ENCODE peak calls at places on chromosomes 4 and X, in ten cellular contexts. C is mammary epithelial cell, N is esophagus squamous epithelium, P is astrocyte, S is tibial artery, O is pancreas, Y is cardiac muscle cell, Z is upper lobe of right lung, D is aorta, H is sigmoid colon. A is an unnamed sample. For H3K27me3, the result is how much of the 10 kb centered on the place peaks cover.

GRCh38 chrX:53831662-53832635 is 145.4 kb upstream of the HUWE1 start:
- DNase-seq in H (no peak), Z (no peak), P (peak), Y (peak), D (no peak), C (peak), N (no peak), O (peak), S (no peak), A (no peak)

GRCh38 chrX:129006491-129006890 is 516.8 kb downstream of the SMARCA1 start:
- DNase-seq in H (no peak), S (no peak), O (no peak), Y (no peak), C (no peak), P (no peak), N (no peak), D (no peak), Z (no peak), A (no peak)

GRCh38 chr4:140049924-140050681 is 103.9 kb downstream of the MAML3 start:
- DNase-seq in Z (no peak), C (no peak), H (no peak), D (no peak), P (peak), N (no peak), S (no peak), O (no peak), Y (peak), A (no peak)

GRCh38 chr4:84578540-84579409 is 4.2 kb upstream of the CDS1 start:
- DNase-seq in P (peak), C (peak), Z (no peak), D (no peak), O (peak), S (no peak), H (no peak), Y (peak), N (no peak), A (no peak)

GRCh38 chr4:123699823-123700822 is 303.5 kb downstream of the SPRY1 start:
- DNase-seq in P (peak), O (no peak), S (no peak), C (peak), N (no peak), Y (peak), D (no peak), H (no peak), Z (no peak), A (no peak)

GRCh38 chrX:48894891-48895290 is 2.7 kb downstream of the TIMM17B start:
- DNase-seq in Y (no peak), O (no peak), N (no peak), P (no peak), Z (no peak), D (peak), S (no peak), H (no peak), C (no peak), A (no peak)

GRCh38 chr4:54392459-54392858 is 163.4 kb downstream of the PDGFRA start:
- DNase-seq in D (no peak), P (no peak), Z (no peak), N (no peak), O (no peak), C (peak), Y (peak), S (no peak), H (no peak), A (no peak)

GRCh38 chr4:94507281-94507680 is 55.5 kb downstream of the PDLIM5 start:
- DNase-seq in Z (no peak), C (peak), Y (no peak), S (no peak), N (no peak), H (no peak), P (no peak), D (no peak), O (no peak), A (no peak)

GRCh38 chrX:153598541-153599191 is at the start of gene CCNQ:
- DNase-seq in C (peak), D (no peak), Y (peak), H (no peak), O (no peak), N (no peak), P (no peak), S (no peak), Z (peak), A (peak)

GRCh38 chrX:45571453-45571852 is 370.8 kb upstream of the DIPK2B start:
- DNase-seq in H (no peak), S (no peak), O (no peak), C (no peak), Z (no peak), P (no peak), Y (no peak), N (no peak), D (no peak), A (no peak)

GRCh38 chrX:108186811-108187210 is 95.2 kb downstream of the ATG4A start:
- DNase-seq in Z (no peak), N (no peak), D (no peak), P (peak), C (peak), H (no peak), Y (peak), S (no peak), O (no peak), A (no peak)

GRCh38 chr4:102606846-102607440 is 105.8 kb downstream of the NFKB1 start:
- DNase-seq in D (no peak), Y (no peak), Z (no peak), P (no peak), C (no peak), N (no peak), O (peak), S (no peak), H (no peak), A (peak)

GRCh38 chrX:141341341-141341740 is 99.0 kb upstream of the SPANXC start:
- DNase-seq in D (peak), S (no peak), H (no peak), N (no peak), O (no peak), P (peak), C (peak), Z (no peak), Y (peak), A (no peak)

GRCh38 chr4:8607603-8608481 is 15.3 kb downstream of the CPZ start:
- DNase-seq in H (no peak), O (peak), Y (peak), P (no peak), C (no peak), Z (no peak), S (no peak), D (no peak), N (no peak), A (no peak)

GRCh38 chr4:80594696-80595095 is 259.2 kb downstream of the CFAP299 start:
- DNase-seq in N (no peak), H (no peak), C (no peak), P (no peak), O (no peak), Y (no peak), S (no peak), D (no peak), Z (no peak), A (no peak)

GRCh38 chrX:36534900-36535299 is 473.3 kb upstream of the FAM47C start:
- DNase-seq in S (no peak), N (no peak), P (no peak), O (no peak), D (no peak), C (no peak), Z (no peak), H (no peak), Y (no peak), A (no peak)

GRCh38 chr4:743463-744211 is 38.0 kb downstream of the PCGF3 start:
- DNase-seq in N (no peak), S (no peak), Y (no peak), Z (peak), D (no peak), H (no peak), O (no peak), P (no peak), C (no peak), A (no peak)

GRCh38 chrX:39144965-39145364 is 343.7 kb downstream of the MID1IP1 start:
- DNase-seq in Y (no peak), O (no peak), C (no peak), Z (no peak), N (no peak), P (no peak), D (no peak), S (no peak), H (no peak), A (peak)

GRCh38 chrX:133229361-133229760 is 11.2 kb upstream of the TFDP3 start:
- DNase-seq in C (peak), O (no peak), D (no peak), N (no peak), Y (no peak), Z (no peak), S (no peak), H (no peak), P (peak), A (no peak)

GRCh38 chr4:124085561-124086180 is 626.9 kb downstream of the ANKRD50 start:
- DNase-seq in N (no peak), H (no peak), Z (no peak), O (no peak), D (no peak), Y (peak), P (peak), S (no peak), C (no peak), A (no peak)

GRCh38 chr4:39699676-39700409 is 1.9 kb downstream of the UBE2K start:
- DNase-seq in O (no peak), H (no peak), S (no peak), P (peak), Z (no peak), Y (peak), N (no peak), C (peak), D (no peak), A (no peak)

GRCh38 chr4:78217557-78217956 is 160.4 kb downstream of the FRAS1 start:
- DNase-seq in H (no peak), P (no peak), C (no peak), D (no peak), S (no peak), O (no peak), N (no peak), Y (no peak), Z (no peak), A (no peak)

GRCh38 chr4:184811484-184812180 is 14.1 kb downstream of the ACSL1 start:
- DNase-seq in H (no peak), S (peak), P (no peak), O (no peak), Z (no peak), C (no peak), Y (peak), N (no peak), D (no peak), A (peak)

GRCh38 chrX:129984196-129984962 is 1.9 kb downstream of the BCORL1 start:
- DNase-seq in C (no peak), D (peak), Z (peak), Y (peak), S (peak), P (no peak), N (no peak), H (peak), O (peak), A (peak)

GRCh38 chr4:175325230-175325629 is 407.1 kb downstream of the ADAM29 start:
- DNase-seq in S (no peak), H (no peak), Z (no peak), Y (no peak), O (no peak), N (no peak), C (no peak), P (peak), D (no peak), A (no peak)

GRCh38 chr4:1230971-1231636 is 17.8 kb downstream of the CTBP1 start:
- DNase-seq in H (no peak), Y (no peak), D (no peak), Z (no peak), S (no peak), O (no peak), C (no peak), P (no peak), N (no peak), A (no peak)

GRCh38 chr4:113604955-113605354 is 156.6 kb downstream of the CAMK2D start:
- DNase-seq in C (no peak), D (no peak), P (peak), H (no peak), Y (no peak), Z (no peak), O (no peak), S (no peak), N (no peak), A (no peak)

GRCh38 chr4:110637408-110638131 is 14.7 kb upstream of the PITX2 start:
- DNase-seq in O (no peak), H (no peak), Y (no peak), N (no peak), C (no peak), D (no peak), P (no peak), S (no peak), Z (no peak), A (no peak)

GRCh38 chrX:16946361-16946964 is at the start of gene REPS2:
- DNase-seq in N (peak), P (peak), D (peak), H (peak), C (peak), Z (peak), O (peak), S (peak), Y (peak), A (peak)

GRCh38 chrX:69323786-69324720 is 158.8 kb upstream of the PJA1 start:
- DNase-seq in S (no peak), P (no peak), N (no peak), C (no peak), D (no peak), Z (no peak), Y (no peak), O (no peak), H (no peak), A (no peak)

GRCh38 chr4:186669159-186669720 is 54.4 kb downstream of the FAT1 start:
- DNase-seq in Z (no peak), O (no peak), Y (peak), H (peak), C (peak), D (no peak), P (peak), N (no peak), S (no peak), A (no peak)

GRCh38 chrX:70433848-70434351 is 10.7 kb upstream of the DLG3 start:
- DNase-seq in H (peak), P (peak), D (peak), N (peak), Y (peak), S (peak), C (peak), Z (peak), O (peak), A (peak)
- H3K4me3 ChIP-seq in H (peak), P (peak), D (peak), N (peak), Y (peak), S (peak), C (peak), Z (peak), O (peak), A (peak)

GRCh38 chr4:154489558-154490260 is 1.9 kb downstream of the DCHS2 start:
- DNase-seq in Y (no peak), S (no peak), O (no peak), N (no peak), H (no peak), C (no peak), P (no peak), D (no peak), Z (no peak), A (no peak)
- H3K27me3 ChIP-seq in Y (half or more), S (half or more), O (under half), N (under half), H (under half), C (under half), P (under half), D (under half), Z (half or more), A (half or more)

DNA sequence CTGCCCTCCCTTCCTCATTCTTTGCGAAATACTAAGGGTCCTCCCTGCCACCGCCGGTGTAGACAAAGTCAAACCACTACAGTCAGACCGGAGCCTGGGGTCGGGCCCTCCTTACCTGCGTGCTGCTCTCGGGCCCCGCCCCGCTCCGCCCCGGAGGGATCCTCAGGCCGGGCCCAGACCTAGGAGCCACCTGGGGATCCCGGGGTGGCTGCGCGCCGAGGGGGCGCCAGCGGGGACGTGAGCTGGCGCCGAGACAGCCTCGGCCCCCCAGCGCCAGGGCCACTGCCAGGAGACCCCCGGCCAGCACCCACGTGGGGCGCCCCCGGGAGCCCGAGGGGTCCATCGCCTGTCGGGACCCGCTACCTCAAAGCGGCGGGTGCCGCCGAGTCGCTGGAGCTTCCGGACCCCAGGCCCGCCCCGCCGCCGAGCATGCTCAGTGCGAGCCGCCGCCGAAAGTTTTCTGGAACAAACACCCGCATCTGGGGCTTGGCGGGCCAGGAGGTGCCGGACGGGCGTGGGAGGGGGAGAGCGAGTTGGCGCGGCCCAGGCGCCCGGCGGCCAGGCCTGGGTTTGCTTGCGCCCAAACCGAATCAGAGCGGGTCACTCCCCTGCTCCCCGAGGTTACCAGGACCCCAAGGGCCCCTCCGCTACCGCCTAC is at the start of gene EVC2:
- DNase-seq in N (no peak), O (peak), Z (peak), H (peak), D (peak), P (peak), C (peak), Y (peak), S (peak), A (peak)
- H3K27ac ChIP-seq in N (peak), O (peak), Z (peak), H (peak), D (peak), P (peak), C (peak), Y (no peak), S (peak), A (peak)

GRCh38 chr4:152951348-152951747 is 15.2 kb downstream of the FHDC1 start:
- DNase-seq in D (no peak), N (no peak), C (no peak), P (peak), Y (no peak), H (no peak), O (no peak), Z (no peak), S (no peak), A (no peak)
- H3K4me3 ChIP-seq in D (no peak), N (no peak), C (no peak), P (peak), Y (no peak), H (no peak), O (no peak), Z (no peak), S (no peak), A (no peak)

DNA sequence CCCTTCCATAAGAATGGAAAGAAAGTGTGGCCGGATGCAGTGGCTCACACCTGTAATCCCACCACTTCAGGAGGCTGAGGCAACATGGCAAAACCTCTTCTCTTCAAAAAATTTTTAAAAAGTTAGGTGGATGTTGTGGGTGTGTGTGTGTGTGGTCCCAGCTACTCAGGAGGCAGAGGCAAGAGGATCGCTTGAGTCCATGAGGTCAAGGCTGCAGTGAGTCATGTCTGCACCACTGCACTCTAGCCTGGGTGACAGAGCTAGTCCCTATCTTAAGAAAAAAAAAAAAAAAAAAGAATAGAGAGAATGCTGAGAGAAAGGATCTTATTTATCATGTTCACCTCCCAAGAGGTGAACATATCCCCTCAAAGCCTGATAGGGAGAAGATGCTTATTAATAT is 492.1 kb upstream of the SMIM31 start:
- DNase-seq in N (no peak), Z (no peak), P (no peak), S (no peak), D (no peak), C (no peak), O (no peak), H (no peak), Y (no peak), A (no peak)
- H3K27me3 ChIP-seq in N (under half), Z (under half), P (under half), S (under half), D (under half), C (under half), O (under half), H (under half), Y (under half), A (under half)

GRCh38 chrX:101407748-101408529 is at the start of the genes GLA and HNRNPH2:
- DNase-seq in O (peak), C (peak), P (peak), H (peak), N (peak), D (peak), Y (peak), S (peak), Z (peak), A (peak)

GRCh38 chrX:101409043-101409442 is 1.0 kb downstream of the HNRNPH2 start:
- DNase-seq in Y (no peak), O (no peak), P (no peak), D (no peak), N (no peak), S (no peak), H (no peak), Z (no peak), C (no peak), A (no peak)

GRCh38 chrX:101408530-101408836 is 461 bp downstream of the HNRNPH2 start:
- DNase-seq in D (no peak), H (no peak), Y (no peak), O (no peak), Z (no peak), P (no peak), C (no peak), N (no peak), S (no peak), A (no peak)

GRCh38 chrX:101411984-101412383 is 4.0 kb downstream of the HNRNPH2 start:
- DNase-seq in Z (no peak), P (no peak), O (no peak), Y (no peak), C (no peak), N (no peak), D (no peak), S (no peak), H (no peak), A (no peak)

DNA sequence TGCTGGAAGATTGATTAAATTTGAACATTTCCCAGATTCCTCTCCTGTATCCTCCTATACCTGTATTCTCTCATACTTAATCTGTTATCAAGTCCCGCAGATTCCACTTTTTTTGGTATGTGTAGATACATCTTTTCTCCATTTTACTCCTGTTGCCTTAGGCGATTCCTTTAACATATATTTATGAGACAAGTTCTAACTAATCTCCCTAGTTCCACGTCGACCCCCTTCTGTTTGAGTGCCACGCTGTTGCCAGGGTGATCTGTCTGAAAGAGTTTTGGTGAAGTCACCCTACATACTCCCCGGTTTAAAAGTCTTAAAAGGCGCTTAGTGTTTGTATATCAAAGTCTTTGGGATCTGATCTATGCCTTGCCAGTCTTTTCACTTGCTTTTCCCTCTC is 2.4 kb downstream of the HNRNPH2 start:
- DNase-seq in H (no peak), Y (no peak), O (no peak), C (peak), D (no peak), P (no peak), N (no peak), Z (no peak), S (no peak), A (no peak)
- H3K27ac ChIP-seq in H (no peak), Y (no peak), O (no peak), C (peak), D (no peak), P (peak), N (no peak), Z (no peak), S (no peak), A (no peak)

GRCh38 chrX:18681996-18682395 is 10.1 kb upstream of the RS1 start:
- DNase-seq in Y (no peak), C (no peak), N (no peak), H (no peak), D (no peak), S (no peak), O (no peak), Z (no peak), P (no peak), A (no peak)
- H3K4me3 ChIP-seq in Y (no peak), C (no peak), N (no peak), H (no peak), D (no peak), S (no peak), O (no peak), Z (no peak), P (no peak), A (no peak)

DNA sequence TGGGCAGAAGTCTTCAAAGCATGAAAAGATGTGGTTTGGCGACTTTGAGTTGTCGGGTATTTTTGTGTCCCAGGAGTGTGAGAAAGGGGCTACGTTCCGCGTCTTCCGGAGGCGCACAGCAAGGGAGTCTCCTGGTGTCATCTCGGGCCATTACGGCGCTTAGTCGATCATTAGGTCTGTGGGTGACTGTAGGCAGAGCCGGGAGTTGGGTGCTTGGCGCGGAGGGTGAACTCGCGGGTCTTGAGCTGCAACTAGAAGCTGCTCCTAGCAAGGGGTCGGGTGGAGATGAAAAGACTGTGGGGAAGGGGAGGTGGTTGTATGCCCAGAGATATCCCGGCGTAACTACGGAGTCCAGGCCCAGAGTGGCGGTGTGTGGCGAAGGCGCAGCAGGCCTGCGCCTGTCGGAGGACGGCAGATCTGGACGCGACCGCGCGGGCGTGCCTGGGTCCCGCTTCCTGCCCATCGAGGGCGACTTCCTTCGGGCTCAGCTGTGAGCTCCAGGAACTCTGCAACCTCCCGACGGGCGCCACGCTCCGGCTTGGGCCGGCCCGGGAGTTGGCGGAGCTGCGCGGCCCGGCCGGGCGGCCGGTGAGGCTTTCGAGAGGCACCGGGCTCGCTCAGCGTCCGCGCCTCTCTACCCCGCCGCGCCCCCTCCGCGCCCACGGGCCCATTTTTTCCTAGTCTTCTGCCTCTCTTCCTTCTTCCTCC is 2.7 kb upstream of the NKX3-2 start:
- DNase-seq in P (no peak), O (no peak), S (no peak), H (peak), Z (no peak), N (no peak), C (no peak), Y (no peak), D (no peak), A (no peak)
- H3K27me3 ChIP-seq in P (half or more), O (under half), S (half or more), H (half or more), Z (half or more), N (half or more), C (under half), Y (half or more), D (under half), A (half or more)

A was measured in lower lobe of right lung.